ENCODE peak calls at places on chromosomes 7 and 10, in six cellular contexts. Z is heart right ventricle, T is neural progenitor cell, F is fibroblast of the aortic adventitia, B is IMR-90, M is cardiac fibroblast. I is an unnamed sample.
A peak's percentile ranks its signal among the peaks of the same experiment; 100 is the strongest.

GRCh38 chr7:3042861-3043489 is 692 bp downstream of the CARD11 start:
- DNase-seq in F (no peak), B (no peak), M (no peak), Z (no peak), T (no peak), I (no peak)

GRCh38 chr7:24406053-24406561 is 122.1 kb downstream of the NPY start:
- DNase-seq in T (no peak), Z (no peak), M (no peak), F (no peak), B (no peak), I (no peak)

GRCh38 chr10:22252801-22253577 is 35.2 kb upstream of the EBLN1 start:
- DNase-seq in B (no peak), T (peak; percentile 58), M (peak; percentile 39), F (no peak), Z (peak; percentile 50), I (peak; percentile 22)

GRCh38 chr7:137774793-137775201 is 72.0 kb downstream of the DGKI start:
- DNase-seq in B (peak; percentile 61), M (peak; percentile 76), F (peak; percentile 33), T (no peak), Z (no peak), I (peak; percentile 69)

GRCh38 chr10:86202226-86202625 is 164.4 kb downstream of the GRID1 start:
- DNase-seq in B (no peak), T (no peak), F (no peak), M (no peak), Z (no peak), I (no peak)

GRCh38 chr10:110642980-110643655 is 1.0 kb upstream of the RBM20 start:
- DNase-seq in T (peak; percentile 85), F (no peak), Z (no peak), B (no peak), M (no peak), I (no peak)

GRCh38 chr7:82839555-82839954 is 323.1 kb downstream of the PCLO start:
- DNase-seq in T (no peak), B (no peak), Z (no peak), F (no peak), M (no peak), I (no peak)

GRCh38 chr10:69333205-69333604 is 54.9 kb downstream of the HK1 start:
- DNase-seq in T (peak; percentile 72), F (peak; percentile 40), B (no peak), M (peak; percentile 57), Z (peak; percentile 33), I (no peak)

GRCh38 chr7:105788816-105789349 is 87.5 kb downstream of the ATXN7L1 start:
- DNase-seq in Z (no peak), F (no peak), T (no peak), M (no peak), B (no peak), I (no peak)

GRCh38 chr10:79113827-79114226 is 45.1 kb downstream of the ZMIZ1 start:
- DNase-seq in T (peak; percentile 38), M (no peak), Z (no peak), B (no peak), F (no peak), I (no peak)

GRCh38 chr7:4147931-4148620 is 534.0 kb upstream of the FOXK1 start:
- DNase-seq in Z (no peak), B (no peak), M (no peak), F (no peak), T (no peak), I (no peak)

GRCh38 chr7:148735141-148735540 is 36.4 kb downstream of the CUL1 start:
- DNase-seq in F (no peak), B (no peak), T (no peak), M (no peak), Z (peak; percentile 26), I (no peak)

GRCh38 chr7:96285579-96285978 is 36.3 kb downstream of the SLC25A13 start:
- DNase-seq in M (no peak), Z (no peak), B (peak; percentile 37), T (no peak), F (no peak), I (no peak)

GRCh38 chr10:116469437-116469836 is 41.8 kb downstream of the PNLIPRP3 start:
- DNase-seq in T (no peak), B (peak; percentile 13), M (no peak), F (no peak), Z (no peak), I (no peak)

GRCh38 chr7:90833443-90833842 is 237.3 kb downstream of the CDK14 start:
- DNase-seq in T (no peak), Z (no peak), M (no peak), B (peak; percentile 75), F (peak; percentile 56), I (no peak)

GRCh38 chr10:118970770-118971169 is 58.7 kb upstream of the NANOS1 start:
- DNase-seq in T (no peak), Z (no peak), F (no peak), M (no peak), B (no peak), I (no peak)

GRCh38 chr10:133231244-133231945 is 1.4 kb downstream of the UTF1 start:
- DNase-seq in M (no peak), T (no peak), Z (no peak), B (no peak), F (no peak), I (no peak)
- H3K4me3 ChIP-seq in M (no peak overlapping the region), T (no peak overlapping the region), Z (no peak overlapping the region), B (no peak overlapping the region), F (no peak overlapping the region), I (no peak overlapping the region)

GRCh38 chr10:43093423-43094090 is 16.7 kb downstream of the RET start:
- DNase-seq in B (peak; percentile 6), F (no peak), T (peak; percentile 69), Z (no peak), M (no peak), I (no peak)
- TF ChIP-seq CTCF in B (peak; percentile 18), F (no peak), T (peak; percentile 45), Z (peak; percentile 19), M (no peak), I (peak; percentile 9)

GRCh38 chr10:91977501-91977900 is 53.9 kb downstream of the BTAF1 start:
- DNase-seq in T (no peak), M (peak; percentile 16), Z (no peak), F (no peak), B (no peak), I (no peak)

GRCh38 chr10:91978585-91978984 is 55.0 kb downstream of the BTAF1 start:
- DNase-seq in Z (no peak), T (no peak), B (no peak), F (no peak), M (no peak), I (no peak)

GRCh38 chr10:91974960-91975359 is 51.4 kb downstream of the BTAF1 start:
- DNase-seq in T (no peak), B (peak; percentile 80), Z (no peak), M (peak; percentile 82), F (peak; percentile 68), I (peak; percentile 57)

GRCh38 chr10:91976324-91977051 is 52.9 kb downstream of the BTAF1 start:
- DNase-seq in M (peak; percentile 35), Z (no peak), T (no peak), F (no peak), B (no peak), I (no peak)

GRCh38 chr10:91975438-91975837 is 51.9 kb downstream of the BTAF1 start:
- DNase-seq in Z (no peak), B (no peak), F (no peak), M (no peak), T (no peak), I (no peak)
- H3K4me3 ChIP-seq in Z (no peak overlapping the region), B (no peak overlapping the region), F (no peak overlapping the region), M (no peak overlapping the region), T (no peak overlapping the region), I (no peak overlapping the region)

GRCh38 chr10:72375173-72375572 is 20.5 kb upstream of the DNAJB12 start:
- DNase-seq in F (no peak), M (no peak), T (peak; percentile 50), B (peak; percentile 30), Z (no peak), I (no peak)
- TF ChIP-seq CTCF in F (no peak), M (no peak), T (no peak), B (peak; percentile 38), Z (no peak), I (peak; percentile 11)

DNA sequence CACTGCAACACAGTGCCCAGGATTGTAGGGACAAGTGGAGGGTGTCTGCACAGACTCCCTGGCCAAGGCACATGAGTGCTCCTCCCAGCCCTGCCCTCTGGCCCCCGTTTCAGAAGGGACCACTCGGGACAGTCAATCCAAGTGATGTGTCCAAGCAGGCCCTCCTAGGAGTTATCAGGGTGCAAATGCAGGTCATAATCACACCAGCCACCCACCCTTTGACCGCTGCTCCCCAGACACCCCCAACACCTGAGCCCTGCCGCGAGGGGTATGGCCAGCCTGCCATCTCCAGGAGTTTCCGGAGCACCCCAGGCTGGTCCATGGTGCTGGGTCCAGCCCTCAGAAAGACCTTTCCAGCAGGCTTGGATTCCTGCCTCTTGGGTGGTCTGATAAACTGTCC is 54.5 kb upstream of the CXCL12 start:
- DNase-seq in B (no peak), Z (no peak), M (no peak), F (no peak), T (no peak), I (no peak)
- H3K4me3 ChIP-seq in B (no peak overlapping the region), Z (no peak overlapping the region), M (no peak overlapping the region), F (no peak overlapping the region), T (no peak overlapping the region), I (no peak overlapping the region)

DNA sequence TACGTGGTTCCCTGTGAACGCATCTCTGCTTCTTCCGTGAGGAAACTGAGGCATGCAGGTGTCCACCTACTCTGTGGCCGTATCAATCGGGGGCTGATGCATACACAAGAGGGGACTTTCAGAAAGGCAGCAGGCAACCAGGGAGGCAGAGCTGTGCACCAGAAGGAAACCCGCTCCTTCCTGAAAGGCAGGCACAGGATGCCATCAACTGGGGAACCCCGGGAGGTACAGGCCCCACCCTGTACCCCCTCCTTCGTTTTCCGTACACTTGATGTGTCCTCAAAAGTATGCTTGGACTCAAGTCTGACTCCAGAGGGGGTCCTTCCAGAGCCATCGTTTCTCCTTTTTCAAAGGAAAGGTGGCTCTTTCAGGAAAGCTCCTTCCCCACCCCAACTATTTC is 59.5 kb downstream of the ASB13 start:
- DNase-seq in B (no peak), T (no peak), F (no peak), M (no peak), Z (no peak), I (no peak)
- TF ChIP-seq CTCF in B (no peak), T (no peak), F (no peak), M (no peak), Z (peak; percentile 29), I (no peak)

DNA sequence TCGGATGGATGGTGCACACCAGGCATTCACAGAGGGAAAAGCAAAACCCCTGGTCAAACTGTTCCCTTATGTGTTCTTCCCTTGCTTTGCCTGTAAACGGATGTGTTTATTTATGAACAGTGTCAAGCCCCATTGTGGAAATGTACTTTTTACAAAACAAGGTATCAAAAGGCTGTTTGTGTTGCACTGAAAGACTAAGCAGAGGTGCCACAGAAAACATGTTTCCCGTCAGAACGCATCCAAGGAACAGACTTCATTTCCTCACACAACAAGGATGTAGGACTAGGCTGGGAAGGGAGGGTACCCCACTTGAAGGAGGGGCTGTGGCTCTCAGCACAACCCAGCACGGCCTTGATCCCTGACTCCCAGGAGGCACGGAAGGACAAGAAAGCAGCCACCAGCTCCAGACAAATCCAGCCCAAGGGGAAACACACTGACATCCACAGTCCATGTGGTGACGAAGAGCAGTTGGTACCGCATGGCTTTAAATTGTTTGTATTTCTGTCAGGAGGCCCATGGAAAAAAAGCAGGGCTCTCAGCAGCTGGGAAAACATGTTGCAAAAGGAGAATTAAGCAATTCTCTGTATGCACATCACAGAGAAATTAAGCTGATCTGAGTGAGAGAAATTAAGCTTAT is 85.6 kb downstream of the RNF216 start:
- DNase-seq in T (no peak), M (peak; percentile 89), Z (no peak), B (peak; percentile 84), F (peak; percentile 64), I (peak; percentile 57)
- H3K4me3 ChIP-seq in T (no peak overlapping the region), M (no peak overlapping the region), Z (no peak overlapping the region), B (no peak overlapping the region), F (no peak overlapping the region), I (no peak overlapping the region)

I was measured in astrocyte of the spinal cord.